ENCODE peak calls at places on chromosomes 3 and 15, in eight cellular contexts. G is heart right ventricle; W is PC-9; O is T-cell; F is stimulated activated CD4-positive, alpha-beta T cell treated with anti-CD3 and anti-CD28 coated beads, Interleukin-1b, Interleukin-23, amount 100 ng/mL, for 24 hours; X is mucosa of gallbladder; L is progenitor cell of endocrine pancreas; A is cardiac muscle cell. P is an unnamed sample.

GRCh38 chr3:56810912-56811544 is 9.3 kb upstream of the ARHGEF3 start:
- DNase-seq in G (no peak), W (peak; percentile 60), O (no peak), F (no peak), X (no peak), L (no peak), A (no peak), P (peak; percentile 79)

GRCh38 chr3:141530133-141530768 is 43.4 kb downstream of the RASA2 start:
- DNase-seq in G (no peak), W (no peak), O (peak; percentile 28), F (no peak), X (no peak), L (no peak), A (no peak), P (no peak)

GRCh38 chr3:156421534-156421933 is 133.4 kb downstream of the SSR3 start:
- DNase-seq in G (no peak), W (no peak), O (no peak), F (no peak), X (no peak), L (no peak), A (no peak), P (no peak)

GRCh38 chr3:162072656-162073055 is 576.0 kb downstream of the OTOL1 start:
- DNase-seq in G (no peak), W (no peak), O (no peak), F (no peak), X (no peak), L (no peak), A (no peak), P (no peak)

GRCh38 chr15:58182460-58183163 is 44.4 kb downstream of the AQP9 start:
- DNase-seq in G (peak; percentile 41), W (peak; percentile 29), O (no peak), F (no peak), X (peak; percentile 14), L (peak; percentile 28), A (peak; percentile 70), P (peak; percentile 31)

GRCh38 chr3:183491923-183492848 is 63.3 kb downstream of the KLHL6 start:
- DNase-seq in G (no peak), W (no peak), O (no peak), F (no peak), X (no peak), L (no peak), A (no peak), P (no peak)

GRCh38 chr3:194773666-194774455 is 88.2 kb downstream of the FAM43A start:
- DNase-seq in G (no peak), W (no peak), O (no peak), F (no peak), X (no peak), L (no peak), A (no peak), P (no peak)

GRCh38 chr3:47019201-47019600 is 39.7 kb downstream of the NBEAL2 start:
- DNase-seq in G (no peak), W (no peak), O (no peak), F (no peak), X (no peak), L (no peak), A (no peak), P (no peak)

GRCh38 chr15:90337256-90337655 is 14.8 kb upstream of the ZNF774 start:
- DNase-seq in G (no peak), W (no peak), O (no peak), F (no peak), X (no peak), L (no peak), A (no peak), P (peak; percentile 40)

GRCh38 chr3:165196577-165197561 is 685 bp upstream of the SLITRK3 start:
- DNase-seq in G (no peak), W (no peak), O (no peak), F (no peak), X (no peak), L (no peak), A (peak; percentile 14), P (no peak)

GRCh38 chr3:105580551-105580950 is 213.8 kb downstream of the ALCAM start:
- DNase-seq in G (no peak), W (no peak), O (no peak), F (no peak), X (no peak), L (no peak), A (no peak), P (no peak)

GRCh38 chr3:133841196-133841595 is 35.6 kb downstream of the SRPRB start:
- DNase-seq in G (no peak), W (no peak), O (no peak), F (no peak), X (no peak), L (no peak), A (no peak), P (no peak)

GRCh38 chr3:59549972-59550371 is 500.1 kb upstream of the CFAP20DC start:
- DNase-seq in G (no peak), W (no peak), O (no peak), F (no peak), X (no peak), L (no peak), A (no peak), P (no peak)

GRCh38 chr15:51129513-51130197 is 34.9 kb upstream of the TNFAIP8L3 start:
- DNase-seq in G (no peak), W (no peak), O (no peak), F (no peak), X (no peak), L (no peak), A (no peak), P (no peak)

GRCh38 chr3:126527455-126528211 is 3.7 kb downstream of the CHST13 start:
- DNase-seq in G (no peak), W (no peak), O (no peak), F (no peak), X (no peak), L (no peak), A (no peak), P (no peak)

P was measured in trophoblast cell.